ENCODE peak calls at places on chromosome 19, in four cellular contexts. One of them, this sample, is unnamed.

GRCh38 chr19:35144600-35145436 is 1.8 kb downstream of the FXYD7 start:
- DNase-seq in adrenal gland: peak; percentile 32
- DNase-seq in endothelial cell: peak; percentile 14
- DNase-seq in RWPE1: peak; percentile 91
- DNase-seq in this sample: no peak

GRCh38 chr19:16229322-16229641 is 31.6 kb downstream of the AP1M1 start:
- DNase-seq in adrenal gland: no peak
- DNase-seq in endothelial cell: no peak
- DNase-seq in RWPE1: no peak
- DNase-seq in this sample: no peak

GRCh38 chr19:32337176-32337808 is 8.1 kb upstream of the ZNF507 start:
- DNase-seq in adrenal gland: no peak
- DNase-seq in endothelial cell: no peak
- DNase-seq in RWPE1: no peak
- DNase-seq in this sample: no peak

GRCh38 chr19:10769533-10770491 is 51.9 kb downstream of the DNM2 start:
- DNase-seq in adrenal gland: peak; percentile 82
- DNase-seq in endothelial cell: peak; percentile 58
- DNase-seq in RWPE1: no peak
- DNase-seq in this sample: no peak

GRCh38 chr19:55146078-55146647 is 2.8 kb downstream of the TNNT1 start:
- DNase-seq in adrenal gland: no peak
- DNase-seq in endothelial cell: no peak
- DNase-seq in RWPE1: peak; percentile 73
- DNase-seq in this sample: no peak

GRCh38 chr19:11050323-11051114 is 38.7 kb upstream of the LDLR start:
- DNase-seq in adrenal gland: no peak
- DNase-seq in endothelial cell: no peak
- DNase-seq in RWPE1: no peak
- DNase-seq in this sample: no peak

GRCh38 chr19:38319421-38320258 is at the start of gene KCNK6:
- DNase-seq in adrenal gland: peak; percentile 51
- DNase-seq in endothelial cell: peak; percentile 38
- DNase-seq in RWPE1: no peak
- DNase-seq in this sample: peak; percentile 16

GRCh38 chr19:3474015-3474414 is 6.3 kb downstream of the SMIM24 start:
- DNase-seq in adrenal gland: no peak
- DNase-seq in endothelial cell: no peak
- DNase-seq in RWPE1: no peak
- DNase-seq in this sample: no peak

GRCh38 chr19:2841858-2842574 is 741 bp downstream of the ZNF555 start:
- DNase-seq in adrenal gland: no peak
- DNase-seq in endothelial cell: peak; percentile 11
- DNase-seq in RWPE1: peak; percentile 18
- DNase-seq in this sample: no peak

GRCh38 chr19:58563034-58563573 is 4.7 kb upstream of the UBE2M start:
- DNase-seq in adrenal gland: no peak
- DNase-seq in endothelial cell: peak; percentile 31
- DNase-seq in RWPE1: no peak
- DNase-seq in this sample: no peak

GRCh38 chr19:34808566-34808965 is 35.6 kb upstream of the ZNF599 start:
- DNase-seq in adrenal gland: no peak
- DNase-seq in endothelial cell: no peak
- DNase-seq in RWPE1: peak; percentile 67
- DNase-seq in this sample: no peak

GRCh38 chr19:17332677-17333581 is 1.7 kb downstream of the ANO8 start:
- DNase-seq in adrenal gland: no peak
- DNase-seq in endothelial cell: no peak
- DNase-seq in RWPE1: peak; percentile 43
- DNase-seq in this sample: no peak

GRCh38 chr19:49570997-49571676 is 9.2 kb downstream of the NOSIP start:
- DNase-seq in adrenal gland: no peak
- DNase-seq in endothelial cell: no peak
- DNase-seq in RWPE1: no peak
- DNase-seq in this sample: no peak
- TF ChIP-seq CTCF in adrenal gland: no peak
- TF ChIP-seq CTCF in endothelial cell: no peak
- TF ChIP-seq CTCF in RWPE1: no peak
- TF ChIP-seq CTCF in this sample: no peak

DNA sequence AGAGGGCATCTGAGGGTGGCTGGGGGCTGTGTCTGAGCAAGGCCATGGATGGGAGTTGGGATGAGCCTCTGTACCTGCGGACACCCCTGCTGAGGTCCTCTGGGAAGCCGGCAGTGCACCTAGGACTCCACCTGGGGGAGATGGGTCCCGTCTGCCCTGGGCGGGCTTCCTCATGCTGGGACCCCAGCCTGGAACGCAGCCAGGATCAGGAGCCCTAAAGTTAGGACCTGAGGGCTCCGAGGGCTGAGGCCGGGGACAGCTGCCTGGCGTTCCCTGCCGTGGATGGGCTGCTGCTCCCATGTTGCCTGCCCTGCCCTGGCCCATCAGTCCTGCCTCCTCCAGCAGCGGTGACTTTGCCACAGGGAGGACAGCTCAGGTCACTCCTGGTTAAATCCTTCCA is 26.1 kb downstream of the CRTC1 start:
- DNase-seq in adrenal gland: no peak
- DNase-seq in endothelial cell: no peak
- DNase-seq in RWPE1: no peak
- DNase-seq in this sample: no peak
- TF ChIP-seq CTCF in adrenal gland: no peak
- TF ChIP-seq CTCF in endothelial cell: no peak
- TF ChIP-seq CTCF in RWPE1: no peak
- TF ChIP-seq CTCF in this sample: no peak

GRCh38 chr19:46471778-46472543 is 598 bp upstream of the PNMA8A start:
- DNase-seq in adrenal gland: no peak
- DNase-seq in endothelial cell: no peak
- DNase-seq in RWPE1: no peak
- DNase-seq in this sample: no peak

GRCh38 chr19:46478356-46478986 is 7.1 kb upstream of the PNMA8A start:
- DNase-seq in adrenal gland: no peak
- DNase-seq in endothelial cell: no peak
- DNase-seq in RWPE1: no peak
- DNase-seq in this sample: no peak

GRCh38 chr19:46472592-46472991 is 1.2 kb upstream of the PNMA8A start:
- DNase-seq in adrenal gland: no peak
- DNase-seq in endothelial cell: no peak
- DNase-seq in RWPE1: no peak
- DNase-seq in this sample: no peak

GRCh38 chr19:46474211-46474610 is 2.8 kb upstream of the PNMA8A start:
- DNase-seq in adrenal gland: no peak
- DNase-seq in endothelial cell: no peak
- DNase-seq in RWPE1: no peak
- DNase-seq in this sample: no peak

DNA sequence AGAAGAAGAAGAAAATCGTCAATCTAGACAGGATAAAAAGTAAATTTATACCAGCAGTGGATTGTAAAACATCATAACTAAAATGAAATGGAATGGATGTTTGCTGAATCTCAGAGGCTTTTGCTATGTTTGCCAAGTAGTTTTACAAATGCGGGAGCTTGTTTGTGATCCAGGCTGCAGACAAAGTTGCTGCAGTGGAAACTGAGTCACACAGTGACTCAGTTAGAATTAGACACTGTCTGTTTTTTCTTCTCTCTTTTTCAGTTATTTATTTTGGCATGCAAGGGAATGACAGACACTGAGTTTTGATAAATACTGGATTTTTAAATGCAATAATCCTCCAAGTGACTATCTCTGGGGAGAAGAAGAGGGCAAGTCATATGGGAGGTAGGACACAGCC is 4.6 kb upstream of the PNMA8A start:
- DNase-seq in adrenal gland: no peak
- DNase-seq in endothelial cell: no peak
- DNase-seq in RWPE1: no peak
- DNase-seq in this sample: no peak
- TF ChIP-seq CTCF in adrenal gland: no peak
- TF ChIP-seq CTCF in endothelial cell: no peak
- TF ChIP-seq CTCF in RWPE1: no peak
- TF ChIP-seq CTCF in this sample: no peak

GRCh38 chr19:41225238-41226052 is 6.4 kb downstream of the AXL start:
- DNase-seq in adrenal gland: peak; percentile 81
- DNase-seq in endothelial cell: no peak
- DNase-seq in RWPE1: peak; percentile 96
- DNase-seq in this sample: no peak
- TF ChIP-seq CTCF in adrenal gland: no peak
- TF ChIP-seq CTCF in endothelial cell: no peak
- TF ChIP-seq CTCF in RWPE1: no peak
- TF ChIP-seq CTCF in this sample: no peak

This sample was measured in neural crest cell.